ENCODE peak calls at places on chromosomes 6 and 20, in six cellular contexts. N is hepatocyte, L is A549, Z is colonic mucosa, O is mesendoderm, D is heart left ventricle. S is an unnamed sample.

GRCh38 chr20:52234302-52235045 is 42.9 kb upstream of the ZFP64 start:
- DNase-seq in N (no peak), L (no peak), Z (no peak), O (no peak), D (no peak), S (no peak)

GRCh38 chr6:124968401-124968800 is 6.2 kb downstream of the RNF217 start:
- DNase-seq in N (no peak), L (no peak), Z (no peak), O (peak), D (no peak), S (no peak)

GRCh38 chr6:128519132-128519930 is 1.1 kb downstream of the PTPRK start:
- DNase-seq in N (peak), L (peak), Z (peak), O (peak), D (peak), S (peak)

GRCh38 chr6:77458421-77458820 is 4.9 kb downstream of the HTR1B start:
- DNase-seq in N (no peak), L (no peak), Z (no peak), O (no peak), D (no peak), S (no peak)

GRCh38 chr20:48286571-48287551 is 501.6 kb upstream of the SULF2 start:
- DNase-seq in N (peak), L (no peak), Z (no peak), O (no peak), D (no peak), S (peak)

GRCh38 chr6:84766118-84766683 is 1.8 kb upstream of the TBX18 start:
- DNase-seq in N (no peak), L (no peak), Z (no peak), O (peak), D (no peak), S (no peak)

GRCh38 chr6:132188865-132189264 is 212.4 kb downstream of the MOXD1 start:
- DNase-seq in N (no peak), L (no peak), Z (no peak), O (no peak), D (no peak), S (no peak)

GRCh38 chr20:20034486-20034885 is 17.3 kb downstream of the NAA20 start:
- DNase-seq in N (no peak), L (no peak), Z (no peak), O (no peak), D (no peak), S (no peak)

GRCh38 chr20:32447136-32448027 is 89.3 kb downstream of the ASXL1 start:
- DNase-seq in N (no peak), L (no peak), Z (no peak), O (no peak), D (no peak), S (no peak)

GRCh38 chr6:125406771-125407170 is 105.0 kb upstream of the HDDC2 start:
- DNase-seq in N (no peak), L (no peak), Z (no peak), O (no peak), D (no peak), S (no peak)

GRCh38 chr20:55977723-55978481 is 27.4 kb downstream of the CBLN4 start:
- DNase-seq in N (no peak), L (no peak), Z (no peak), O (no peak), D (no peak), S (no peak)

GRCh38 chr6:28764014-28764723 is 159.6 kb downstream of the TRIM27 start:
- DNase-seq in N (no peak), L (peak), Z (no peak), O (no peak), D (no peak), S (no peak)

GRCh38 chr6:158644227-158645063 is at the start of gene DYNLT1:
- DNase-seq in N (peak), L (peak), Z (peak), O (peak), D (peak), S (peak)

GRCh38 chr20:60168963-60169362 is 210.7 kb downstream of the CDH26 start:
- DNase-seq in N (no peak), L (no peak), Z (no peak), O (no peak), D (no peak), S (no peak)

GRCh38 chr6:110999634-111000270 is 17.9 kb downstream of the RPF2 start:
- DNase-seq in N (peak), L (peak), Z (no peak), O (peak), D (no peak), S (no peak)

GRCh38 chr6:22366214-22366613 is 69.4 kb upstream of the PRL start:
- DNase-seq in N (no peak), L (no peak), Z (no peak), O (no peak), D (no peak), S (no peak)

GRCh38 chr20:58374906-58375760 is 13.9 kb upstream of the VAPB start:
- DNase-seq in N (peak), L (no peak), Z (no peak), O (peak), D (peak), S (no peak)

GRCh38 chr20:47917549-47918070 is 132.3 kb upstream of the SULF2 start:
- DNase-seq in N (no peak), L (no peak), Z (no peak), O (no peak), D (no peak), S (no peak)

GRCh38 chr6:36289281-36290018 is 19.6 kb downstream of the PNPLA1 start:
- DNase-seq in N (peak), L (no peak), Z (no peak), O (peak), D (no peak), S (peak)

GRCh38 chr6:160393966-160394653 is 45.9 kb downstream of the SLC22A3 start:
- DNase-seq in N (peak), L (peak), Z (no peak), O (peak), D (no peak), S (no peak)

GRCh38 chr20:48858075-48858790 is 30.4 kb upstream of the PREX1 start:
- DNase-seq in N (no peak), L (no peak), Z (no peak), O (peak), D (peak), S (no peak)

GRCh38 chr6:11323666-11324452 is 91.4 kb upstream of the NEDD9 start:
- DNase-seq in N (peak), L (no peak), Z (no peak), O (no peak), D (no peak), S (no peak)

GRCh38 chr6:101686653-101687052 is 293.1 kb downstream of the GRIK2 start:
- DNase-seq in N (no peak), L (no peak), Z (no peak), O (no peak), D (no peak), S (no peak)

GRCh38 chr6:4358414-4359107 is 223.2 kb upstream of the ECI2 start:
- DNase-seq in N (peak), L (peak), Z (peak), O (peak), D (peak), S (peak)

GRCh38 chr6:100612101-100612500 is 147.4 kb upstream of the SIM1 start:
- DNase-seq in N (no peak), L (no peak), Z (no peak), O (no peak), D (no peak), S (no peak)

GRCh38 chr6:124926435-124926834 is 35.8 kb upstream of the RNF217 start:
- DNase-seq in N (no peak), L (no peak), Z (no peak), O (no peak), D (no peak), S (no peak)

GRCh38 chr6:28534880-28535279 is 9.2 kb downstream of the GPX5 start:
- DNase-seq in N (no peak), L (no peak), Z (no peak), O (no peak), D (no peak), S (no peak)

GRCh38 chr6:17987576-17988421 is at the start of gene KIF13A:
- DNase-seq in N (peak), L (peak), Z (peak), O (peak), D (peak), S (peak)

GRCh38 chr6:89244237-89244985 is 27.3 kb upstream of the GABRR1 start:
- DNase-seq in N (no peak), L (no peak), Z (no peak), O (no peak), D (no peak), S (no peak)

GRCh38 chr6:89239338-89239737 is 22.2 kb upstream of the GABRR1 start:
- DNase-seq in N (no peak), L (no peak), Z (no peak), O (peak), D (no peak), S (no peak)

GRCh38 chr6:89243331-89243629 is 26.1 kb upstream of the GABRR1 start:
- DNase-seq in N (no peak), L (no peak), Z (no peak), O (no peak), D (no peak), S (no peak)

GRCh38 chr6:89237158-89237557 is 20.0 kb upstream of the GABRR1 start:
- DNase-seq in N (no peak), L (no peak), Z (no peak), O (no peak), D (no peak), S (no peak)

GRCh38 chr6:89242574-89243330 is 25.6 kb upstream of the GABRR1 start:
- DNase-seq in N (peak), L (peak), Z (no peak), O (peak), D (no peak), S (no peak)
- H3K27ac ChIP-seq in N (no peak), L (no peak), Z (no peak), O (no peak), D (no peak), S (no peak)

GRCh38 chr6:130966581-130966980 is 96.5 kb downstream of the EPB41L2 start:
- DNase-seq in N (no peak), L (no peak), Z (no peak), O (no peak), D (no peak), S (no peak)

GRCh38 chr6:130967502-130968469 is 95.3 kb downstream of the EPB41L2 start:
- DNase-seq in N (no peak), L (no peak), Z (no peak), O (no peak), D (no peak), S (no peak)

GRCh38 chr6:130970839-130971410 is 92.1 kb downstream of the EPB41L2 start:
- DNase-seq in N (no peak), L (no peak), Z (no peak), O (no peak), D (no peak), S (no peak)

GRCh38 chr6:130969807-130970491 is 93.1 kb downstream of the EPB41L2 start:
- DNase-seq in N (no peak), L (peak), Z (no peak), O (no peak), D (peak), S (no peak)

GRCh38 chr6:130968486-130968885 is 94.6 kb downstream of the EPB41L2 start:
- DNase-seq in N (no peak), L (no peak), Z (no peak), O (peak), D (no peak), S (no peak)
- H3K27ac ChIP-seq in N (no peak), L (no peak), Z (no peak), O (no peak), D (peak), S (no peak)

DNA sequence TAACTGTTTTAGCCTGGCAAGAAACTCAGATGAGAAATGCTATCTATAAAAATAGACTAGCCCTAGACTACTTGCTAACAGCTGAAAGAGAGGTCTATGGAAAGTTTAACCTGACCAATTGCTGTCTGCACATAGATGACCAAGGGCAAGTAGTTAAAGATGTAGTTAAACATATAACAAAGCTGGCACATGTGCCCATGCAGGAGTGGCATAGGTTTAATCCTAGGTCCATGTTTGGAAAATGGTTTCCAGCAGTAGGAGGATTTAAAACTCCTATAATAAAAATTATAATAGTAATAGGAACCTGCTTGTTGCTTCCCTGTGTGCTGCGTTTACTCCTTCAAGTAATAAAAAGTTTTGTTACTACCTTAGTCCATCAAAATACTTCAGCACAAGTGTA is 51.2 kb upstream of the ADGRF4 start:
- DNase-seq in N (no peak), L (no peak), Z (no peak), O (no peak), D (no peak), S (no peak)
- H3K27ac ChIP-seq in N (peak), L (no peak), Z (peak), O (no peak), D (no peak), S (no peak)

DNA sequence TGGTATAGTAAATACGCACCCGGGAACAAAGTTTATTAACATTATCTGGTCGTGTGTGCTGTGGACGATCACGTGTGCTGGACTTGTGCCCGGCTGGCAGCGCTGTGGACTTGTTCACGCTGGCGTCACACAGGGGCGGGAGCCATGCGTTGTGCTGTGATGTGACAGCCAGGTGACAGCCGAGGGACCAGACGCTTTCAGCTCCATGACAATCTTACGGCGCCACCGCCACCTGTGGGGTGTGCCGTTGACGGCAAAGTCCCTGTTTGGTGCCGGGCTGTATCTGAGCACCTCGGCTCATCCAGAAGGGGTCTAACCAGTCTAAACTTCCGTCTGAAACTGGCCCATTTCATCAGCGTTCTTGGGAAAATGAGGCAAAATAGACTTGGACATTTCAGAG is 25.2 kb downstream of the DLL1 start:
- DNase-seq in N (peak), L (no peak), Z (peak), O (no peak), D (peak), S (no peak)
- H3K27ac ChIP-seq in N (peak), L (no peak), Z (peak), O (no peak), D (peak), S (peak)

GRCh38 chr6:112156694-112157093 is 69.3 kb downstream of the FAM229B start:
- DNase-seq in N (no peak), L (no peak), Z (no peak), O (no peak), D (no peak), S (no peak)

GRCh38 chr6:112155900-112156299 is 68.5 kb downstream of the FAM229B start:
- DNase-seq in N (no peak), L (no peak), Z (no peak), O (no peak), D (no peak), S (no peak)

GRCh38 chr6:112150363-112150762 is 63.0 kb downstream of the FAM229B start:
- DNase-seq in N (peak), L (peak), Z (no peak), O (no peak), D (no peak), S (no peak)

GRCh38 chr6:112153926-112154621 is 66.7 kb downstream of the FAM229B start:
- DNase-seq in N (no peak), L (peak), Z (no peak), O (no peak), D (no peak), S (no peak)

GRCh38 chr6:112154711-112155110 is 67.3 kb downstream of the FAM229B start:
- DNase-seq in N (no peak), L (no peak), Z (no peak), O (no peak), D (no peak), S (no peak)
- H3K27ac ChIP-seq in N (no peak), L (no peak), Z (no peak), O (no peak), D (no peak), S (no peak)

DNA sequence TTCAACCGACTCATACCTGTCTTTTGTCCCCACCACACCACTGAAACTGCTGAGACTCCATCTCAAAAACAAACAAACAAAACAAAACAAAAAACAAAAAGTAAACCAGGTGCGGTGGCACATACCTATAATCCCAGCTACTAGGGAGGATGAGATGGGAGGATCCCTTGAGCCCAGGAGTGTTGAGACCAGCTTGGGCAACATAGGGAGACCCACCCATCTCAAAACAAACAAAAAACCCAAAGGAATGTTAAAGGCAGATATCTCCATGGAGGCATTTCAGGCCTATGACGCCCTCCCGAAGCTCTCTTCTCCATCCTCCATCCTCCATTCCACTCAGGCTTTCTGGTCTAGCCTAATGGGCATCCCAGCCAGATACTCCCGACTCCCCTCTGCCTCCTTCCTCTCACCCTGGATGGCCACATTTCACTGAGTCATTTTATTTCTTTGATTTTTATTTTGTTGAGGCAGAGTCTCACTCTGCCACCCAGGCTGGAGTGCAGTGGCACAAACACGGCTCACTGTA is 3.2 kb upstream of the SLC4A11 start:
- DNase-seq in N (no peak), L (peak), Z (no peak), O (no peak), D (no peak), S (no peak)
- H3K27ac ChIP-seq in N (no peak), L (peak), Z (no peak), O (no peak), D (no peak), S (no peak)

GRCh38 chr6:46772754-46773153 is 20.4 kb upstream of the MEP1A start:
- DNase-seq in N (no peak), L (no peak), Z (no peak), O (peak), D (peak), S (peak)

GRCh38 chr6:46771556-46771955 is 21.6 kb upstream of the MEP1A start:
- DNase-seq in N (no peak), L (no peak), Z (no peak), O (no peak), D (no peak), S (no peak)

GRCh38 chr6:46773201-46773855 is 19.9 kb upstream of the MEP1A start:
- DNase-seq in N (no peak), L (no peak), Z (no peak), O (no peak), D (no peak), S (no peak)

GRCh38 chr6:46776070-46776752 is 17.0 kb upstream of the MEP1A start:
- DNase-seq in N (no peak), L (no peak), Z (no peak), O (no peak), D (no peak), S (no peak)

DNA sequence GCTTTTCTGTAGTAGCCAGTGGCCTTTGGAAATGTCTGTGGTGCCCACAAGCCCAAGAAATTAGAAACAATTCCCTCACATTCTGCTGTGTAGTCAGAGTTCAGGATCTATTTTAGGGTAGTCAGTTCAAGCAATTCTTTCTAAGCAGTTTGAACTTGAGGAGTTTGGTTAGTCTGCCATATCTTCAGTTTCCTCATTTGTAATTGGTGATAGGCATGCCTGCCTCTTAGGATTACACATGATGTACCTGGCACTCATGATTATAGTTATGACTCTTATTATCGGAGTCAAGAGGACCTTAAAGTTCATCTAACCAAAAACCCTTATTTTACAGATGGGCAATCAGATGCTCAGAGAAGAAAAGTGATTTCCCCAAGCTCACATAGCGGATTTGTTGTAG is 21.2 kb upstream of the MEP1A start:
- DNase-seq in N (no peak), L (no peak), Z (no peak), O (no peak), D (no peak), S (no peak)
- H3K27ac ChIP-seq in N (no peak), L (no peak), Z (no peak), O (no peak), D (peak), S (no peak)

GRCh38 chr6:43921039-43921438 is 151.0 kb downstream of the VEGFA start:
- DNase-seq in N (no peak), L (no peak), Z (no peak), O (no peak), D (no peak), S (no peak)
- H3K27ac ChIP-seq in N (no peak), L (peak), Z (no peak), O (no peak), D (no peak), S (no peak)

DNA sequence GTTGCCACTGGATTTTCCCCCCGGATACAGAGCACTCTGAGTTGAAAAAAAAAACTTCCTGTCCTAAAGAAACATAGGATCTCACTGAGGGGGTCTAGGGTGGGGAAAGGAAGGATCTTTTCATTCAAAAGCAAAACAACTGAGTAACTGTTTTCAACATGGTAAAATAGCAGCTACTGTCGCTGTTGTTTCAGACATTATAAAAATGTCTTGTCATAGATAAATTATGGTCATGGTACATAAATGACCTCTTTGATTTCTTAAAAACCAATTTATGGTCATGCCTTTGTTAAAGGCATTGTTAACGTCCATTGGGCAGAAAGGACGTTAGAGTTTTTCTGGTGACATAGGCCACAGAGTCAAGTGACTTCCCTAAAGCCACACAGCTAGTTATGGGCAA is 180.4 kb upstream of the DTNBP1 start:
- DNase-seq in N (no peak), L (no peak), Z (no peak), O (no peak), D (no peak), S (no peak)
- H3K27ac ChIP-seq in N (no peak), L (no peak), Z (no peak), O (no peak), D (peak), S (no peak)